ENCODE peak calls at places on chromosomes 1 and 21, in ten cellular contexts. S is T1000, L is GM12891, N is NCI-H446 treated with DMSO at 0.1 percent for 48 hours, D is GM03348, C is hippocampal formation, G is mucosa of gallbladder, J is NB4, E is amygdala, M is cardiac muscle cell. F is an unnamed sample.

GRCh38 chr1:216641669-216642460 is 81.4 kb downstream of the ESRRG start:
- DNase-seq in S (no peak), L (no peak), N (no peak), D (no peak), C (no peak), G (no peak), J (no peak), E (no peak), M (no peak), F (no peak)

GRCh38 chr1:29640428-29640785 is 404.1 kb downstream of the PTPRU start:
- DNase-seq in S (no peak), L (no peak), N (no peak), D (no peak), C (no peak), G (no peak), J (no peak), E (no peak), M (no peak), F (no peak)

GRCh38 chr1:239817801-239818200 is 273.9 kb upstream of the FMN2 start:
- DNase-seq in S (no peak), L (no peak), N (no peak), D (no peak), C (no peak), G (no peak), J (no peak), E (no peak), M (no peak), F (no peak)

GRCh38 chr1:229855999-229856650 is 210.9 kb upstream of the GALNT2 start:
- DNase-seq in S (no peak), L (peak), N (no peak), D (peak), C (peak), G (no peak), J (peak), E (no peak), M (no peak), F (peak)

GRCh38 chr1:1757422-1758058 is 20.7 kb downstream of the NADK start:
- DNase-seq in S (no peak), L (no peak), N (no peak), D (no peak), C (no peak), G (no peak), J (no peak), E (no peak), M (no peak), F (no peak)

GRCh38 chr21:44569861-44570517 is 3.5 kb upstream of the KRTAP10-4 start:
- DNase-seq in S (no peak), L (no peak), N (no peak), D (no peak), C (no peak), G (no peak), J (no peak), E (no peak), M (no peak), F (no peak)

GRCh38 chr1:59357645-59358044 is 60.8 kb downstream of the FGGY start:
- DNase-seq in S (no peak), L (no peak), N (no peak), D (no peak), C (no peak), G (no peak), J (no peak), E (no peak), M (peak), F (no peak)

GRCh38 chr1:178093958-178094751 is at the start of gene RASAL2:
- DNase-seq in S (peak), L (peak), N (peak), D (peak), C (peak), G (peak), J (peak), E (peak), M (peak), F (peak)

GRCh38 chr1:91897016-91897415 is 11.1 kb upstream of the TGFBR3 start:
- DNase-seq in S (no peak), L (no peak), N (no peak), D (no peak), C (no peak), G (no peak), J (no peak), E (no peak), M (no peak), F (no peak)

GRCh38 chr21:39326607-39327307 is 13.3 kb upstream of the BRWD1 start:
- DNase-seq in S (no peak), L (no peak), N (no peak), D (no peak), C (no peak), G (no peak), J (no peak), E (no peak), M (no peak), F (no peak)

GRCh38 chr1:189708674-189709073 is 769.0 kb downstream of the BRINP3 start:
- DNase-seq in S (no peak), L (no peak), N (peak), D (no peak), C (no peak), G (no peak), J (peak), E (no peak), M (peak), F (no peak)

GRCh38 chr1:32890516-32891240 is 4.4 kb downstream of the HPCA start:
- DNase-seq in S (no peak), L (no peak), N (no peak), D (no peak), C (no peak), G (no peak), J (no peak), E (no peak), M (no peak), F (no peak)

GRCh38 chr1:26959722-26960624 is at the start of gene KDF1:
- DNase-seq in S (no peak), L (no peak), N (no peak), D (no peak), C (no peak), G (peak), J (no peak), E (no peak), M (peak), F (no peak)

GRCh38 chr1:181416268-181416855 is 67.0 kb upstream of the CACNA1E start:
- DNase-seq in S (no peak), L (no peak), N (no peak), D (no peak), C (no peak), G (no peak), J (no peak), E (no peak), M (no peak), F (no peak)

GRCh38 chr1:59707216-59707615 is 107.5 kb upstream of the HOOK1 start:
- DNase-seq in S (peak), L (no peak), N (peak), D (peak), C (no peak), G (peak), J (no peak), E (no peak), M (no peak), F (no peak)

GRCh38 chr1:109104364-109105151 is 9.4 kb upstream of the ELAPOR1 start:
- DNase-seq in S (no peak), L (no peak), N (no peak), D (no peak), C (no peak), G (no peak), J (peak), E (no peak), M (no peak), F (no peak)

GRCh38 chr1:45620588-45621500 is 3.0 kb downstream of the CCDC17 start:
- DNase-seq in S (no peak), L (no peak), N (no peak), D (peak), C (no peak), G (no peak), J (peak), E (no peak), M (no peak), F (no peak)

GRCh38 chr1:98104285-98104684 is 183.5 kb upstream of the DPYD start:
- DNase-seq in S (no peak), L (no peak), N (peak), D (peak), C (no peak), G (no peak), J (no peak), E (no peak), M (no peak), F (no peak)

GRCh38 chr21:33262921-33263320 is 3.2 kb upstream of the IL10RB start:
- DNase-seq in S (no peak), L (no peak), N (no peak), D (no peak), C (no peak), G (no peak), J (no peak), E (no peak), M (no peak), F (no peak)

GRCh38 chr1:206923009-206923960 is 1.5 kb upstream of the FCMR start:
- DNase-seq in S (no peak), L (no peak), N (no peak), D (no peak), C (no peak), G (peak), J (peak), E (no peak), M (no peak), F (no peak)

GRCh38 chr1:91537281-91538069 is 36.8 kb downstream of the CDC7 start:
- DNase-seq in S (peak), L (no peak), N (no peak), D (peak), C (no peak), G (no peak), J (no peak), E (no peak), M (peak), F (no peak)

GRCh38 chr1:77342745-77343144 is 60.9 kb downstream of the AK5 start:
- DNase-seq in S (no peak), L (no peak), N (no peak), D (no peak), C (no peak), G (no peak), J (no peak), E (no peak), M (no peak), F (no peak)

GRCh38 chr1:31576743-31577455 is 584 bp downstream of the TINAGL1 start:
- DNase-seq in S (no peak), L (no peak), N (no peak), D (no peak), C (no peak), G (peak), J (no peak), E (no peak), M (no peak), F (no peak)